ENCODE peak calls at places on chromosomes 16 and 17, in four cellular contexts. X, O, T and R are unnamed samples.

GRCh38 chr16:35311475-35311874 is 1852.1 kb downstream of the TP53TG3F start:
- DNase-seq in X (no peak), O (no peak), T (peak; percentile 44), R (no peak)

GRCh38 chr16:24428751-24429150 is 110.6 kb upstream of the RBBP6 start:
- DNase-seq in X (no peak), O (no peak), T (no peak), R (no peak)

GRCh38 chr17:22505660-22506059 is 813.3 kb downstream of the KCNJ18 start:
- DNase-seq in X (no peak), O (no peak), T (no peak), R (no peak)

GRCh38 chr16:88899901-88900648 is 33.6 kb upstream of the PABPN1L start:
- DNase-seq in X (no peak), O (no peak), T (no peak), R (no peak)

GRCh38 chr16:26598989-26599785 is 467.5 kb upstream of the C16orf82 start:
- DNase-seq in X (no peak), O (no peak), T (no peak), R (no peak)

GRCh38 chr17:72424505-72425117 is 303.8 kb downstream of the SOX9 start:
- DNase-seq in X (no peak), O (no peak), T (no peak), R (no peak)

GRCh38 chr16:23082161-23082788 is 67.0 kb downstream of the USP31 start:
- DNase-seq in X (no peak), O (no peak), T (peak; percentile 70), R (peak; percentile 46)

GRCh38 chr16:29992371-29992967 is 2.9 kb downstream of the HIRIP3 start:
- DNase-seq in X (peak; percentile 33), O (no peak), T (no peak), R (no peak)

GRCh38 chr17:74190154-74190553 is 13.3 kb upstream of the RPL38 start:
- DNase-seq in X (peak; percentile 41), O (no peak), T (peak; percentile 90), R (peak; percentile 44)

GRCh38 chr17:20965492-20965891 is 77.3 kb downstream of the USP22 start:
- DNase-seq in X (no peak), O (no peak), T (no peak), R (peak; percentile 27)

GRCh38 chr17:70080541-70081347 is 5.7 kb downstream of the KCNJ16 start:
- DNase-seq in X (no peak), O (no peak), T (no peak), R (no peak)

GRCh38 chr17:2736956-2737355 is 12.5 kb downstream of the CCDC92B start:
- DNase-seq in X (no peak), O (no peak), T (peak; percentile 74), R (no peak)

GRCh38 chr17:60170835-60171752 is 21.3 kb downstream of the CA4 start:
- DNase-seq in X (no peak), O (no peak), T (peak; percentile 7), R (no peak)

GRCh38 chr17:50421308-50422031 is 4.5 kb upstream of the ACSF2 start:
- DNase-seq in X (peak; percentile 25), O (no peak), T (no peak), R (no peak)

GRCh38 chr17:2364132-2365116 is 27.1 kb downstream of the SGSM2 start:
- DNase-seq in X (no peak), O (no peak), T (no peak), R (no peak)

GRCh38 chr16:64089697-64090096 is 1032.2 kb downstream of the CDH11 start:
- DNase-seq in X (peak; percentile 2), O (no peak), T (peak; percentile 13), R (peak; percentile 50)

GRCh38 chr16:69423189-69423588 is 1.2 kb upstream of the CYB5B start:
- DNase-seq in X (no peak), O (no peak), T (no peak), R (no peak)

GRCh38 chr16:23432176-23433128 is 20.5 kb downstream of the COG7 start:
- DNase-seq in X (no peak), O (no peak), T (peak; percentile 22), R (peak; percentile 46)

GRCh38 chr17:44842748-44843147 is 4.9 kb upstream of the HIGD1B start:
- DNase-seq in X (peak; percentile 23), O (no peak), T (no peak), R (no peak)

GRCh38 chr17:4485676-4486646 is 12.7 kb upstream of the SPNS2 start:
- DNase-seq in X (no peak), O (no peak), T (peak; percentile 65), R (no peak)

GRCh38 chr17:2718150-2718938 is 6.8 kb upstream of the CLUH start:
- DNase-seq in X (peak; percentile 45), O (no peak), T (no peak), R (peak; percentile 50)

GRCh38 chr16:49441366-49441780 is 67.8 kb downstream of the C16orf78 start:
- DNase-seq in X (no peak), O (peak; percentile 67), T (peak; percentile 53), R (no peak)

GRCh38 chr17:81664051-81664470 is 2.3 kb downstream of the OXLD1 start:
- DNase-seq in X (peak; percentile 32), O (no peak), T (no peak), R (no peak)

GRCh38 chr17:57682667-57683066 is 62.4 kb downstream of the CCDC182 start:
- DNase-seq in X (no peak), O (no peak), T (no peak), R (no peak)

GRCh38 chr17:44170499-44171201 is at the start of gene ASB16:
- DNase-seq in X (no peak), O (peak; percentile 28), T (peak; percentile 48), R (no peak)

GRCh38 chr17:13437966-13438779 is 163.6 kb downstream of the HS3ST3A1 start:
- DNase-seq in X (no peak), O (no peak), T (no peak), R (peak; percentile 94)

GRCh38 chr16:86477642-86478041 is 32.7 kb upstream of the FOXF1 start:
- DNase-seq in X (no peak), O (no peak), T (no peak), R (no peak)

GRCh38 chr17:29138991-29139682 is 41.1 kb downstream of the MYO18A start:
- DNase-seq in X (no peak), O (no peak), T (no peak), R (no peak)

GRCh38 chr16:13342675-13343074 is 441.3 kb downstream of the SHISA9 start:
- DNase-seq in X (no peak), O (no peak), T (no peak), R (no peak)

GRCh38 chr16:49019081-49019633 is 262.5 kb downstream of the CBLN1 start:
- DNase-seq in X (no peak), O (peak; percentile 41), T (no peak), R (no peak)

GRCh38 chr16:15950167-15950854 is 895 bp downstream of the ABCC1 start:
- DNase-seq in X (peak; percentile 66), O (no peak), T (peak; percentile 68), R (peak; percentile 40)

DNA sequence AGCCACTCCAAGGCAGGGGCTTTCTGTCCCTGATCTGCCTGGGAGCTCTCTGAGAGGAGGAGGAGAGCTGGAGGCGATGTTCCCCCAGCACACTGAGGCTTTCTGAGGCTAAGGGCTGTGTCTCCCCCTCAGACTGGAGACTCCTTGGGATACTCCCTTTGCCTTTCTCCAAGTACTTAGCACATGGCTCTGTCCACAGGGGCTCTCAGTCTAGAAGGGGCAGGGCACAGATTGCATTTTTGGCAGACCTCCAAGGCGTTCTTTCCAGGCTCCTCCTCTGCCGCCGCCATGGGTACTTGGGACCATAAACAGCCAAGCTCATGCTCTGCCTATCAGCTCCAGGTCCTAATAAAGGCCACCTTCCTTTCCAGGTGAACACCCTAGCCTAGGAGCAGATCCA is 1.8 kb upstream of the GIP start:
- DNase-seq in X (peak; percentile 78), O (no peak), T (peak; percentile 34), R (no peak)
- TF ChIP-seq FOXJ3 in X (no peak), O (no peak), T (no peak), R (no peak)

DNA sequence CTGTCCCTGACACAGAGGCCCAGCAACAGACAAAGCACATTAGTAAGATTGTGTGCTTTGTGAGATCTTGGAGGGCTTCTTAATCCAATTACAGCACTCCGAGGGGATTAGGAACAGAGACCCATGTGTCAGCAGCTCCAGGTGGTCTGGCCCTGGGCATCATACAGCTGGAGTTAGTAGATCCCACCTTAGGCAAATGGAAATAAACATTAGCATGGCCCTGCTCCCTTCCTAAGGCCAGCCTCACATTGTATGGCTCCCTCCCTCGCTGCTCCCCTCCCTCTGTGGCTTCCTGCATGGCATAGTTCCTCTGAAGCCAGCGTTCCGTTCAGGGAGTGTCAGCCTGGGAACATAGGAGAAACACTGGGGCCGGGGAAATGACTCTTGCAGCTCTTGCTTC is 132.6 kb upstream of the HSBP1 start:
- DNase-seq in X (no peak), O (no peak), T (no peak), R (no peak)
- TF ChIP-seq MAX in X (no peak), O (no peak), T (no peak), R (no peak)

GRCh38 chr16:71672125-71672524 is 46.1 kb downstream of the MARVELD3 start:
- DNase-seq in X (no peak), O (no peak), T (no peak), R (no peak)

GRCh38 chr16:71673190-71673956 is 47.4 kb downstream of the MARVELD3 start:
- DNase-seq in X (no peak), O (no peak), T (no peak), R (no peak)

GRCh38 chr16:71669926-71670536 is 44.0 kb downstream of the MARVELD3 start:
- DNase-seq in X (no peak), O (no peak), T (no peak), R (no peak)

GRCh38 chr16:71671165-71671564 is 45.2 kb downstream of the MARVELD3 start:
- DNase-seq in X (no peak), O (no peak), T (no peak), R (peak; percentile 18)

DNA sequence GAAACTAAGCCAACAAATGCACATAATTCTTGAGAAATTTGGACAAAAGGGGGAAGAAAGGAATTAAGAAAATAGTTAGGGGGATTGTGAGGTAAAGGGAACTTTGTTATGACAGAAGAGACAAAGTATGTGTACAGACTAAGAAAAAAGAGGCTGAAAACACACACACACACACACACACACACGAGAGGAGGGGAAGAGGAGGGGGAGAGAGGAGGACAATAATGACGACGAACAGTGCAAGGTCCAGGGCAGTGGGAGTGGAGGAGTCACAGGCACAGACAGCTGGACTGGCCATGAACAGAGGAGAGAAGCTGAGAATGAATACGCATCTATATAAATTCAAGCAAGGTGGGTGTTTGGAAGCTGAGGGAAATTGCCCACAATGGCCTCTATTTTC is 44.6 kb downstream of the MARVELD3 start:
- DNase-seq in X (no peak), O (no peak), T (no peak), R (peak; percentile 94)
- TF ChIP-seq FOXJ3 in X (no peak), O (no peak), T (no peak), R (no peak)

GRCh38 chr17:36185416-36185815 is 9.0 kb upstream of the TBC1D3B start:
- DNase-seq in X (no peak), O (no peak), T (no peak), R (no peak)

GRCh38 chr17:36183001-36183810 is 6.8 kb upstream of the TBC1D3B start:
- DNase-seq in X (peak; percentile 33), O (peak; percentile 82), T (peak; percentile 67), R (peak; percentile 37)

GRCh38 chr17:36183811-36184765 is 7.7 kb upstream of the TBC1D3B start:
- DNase-seq in X (no peak), O (no peak), T (peak; percentile 39), R (no peak)

GRCh38 chr17:36182176-36183000 is 6.0 kb upstream of the TBC1D3B start:
- DNase-seq in X (no peak), O (peak; percentile 68), T (no peak), R (no peak)
- TF ChIP-seq MAX in X (no peak), O (peak; percentile 80), T (no peak), R (no peak)

GRCh38 chr17:386145-386876 is 33.7 kb upstream of the RPH3AL start:
- DNase-seq in X (peak; percentile 69), O (peak; percentile 86), T (peak; percentile 97), R (peak; percentile 47)
- TF ChIP-seq FOXJ3 in X (no peak), O (no peak), T (no peak), R (no peak)